ENCODE peak calls at places on chromosomes 3 and 15, in nine cellular contexts. F, L, K, W, M, T, U, G and C are unnamed samples.

GRCh38 chr3:171661484-171661883 is 148.8 kb downstream of the PLD1 start:
- DNase-seq in F (no peak), L (no peak), K (no peak), W (no peak), M (no peak), T (no peak), U (no peak), G (no peak), C (no peak)

GRCh38 chr15:92864127-92864814 is 35.9 kb upstream of the CHD2 start:
- DNase-seq in F (no peak), L (no peak), K (no peak), W (no peak), M (no peak), T (no peak), U (no peak), G (no peak), C (no peak)

GRCh38 chr3:11499144-11499543 is 144.6 kb downstream of the VGLL4 start:
- DNase-seq in F (no peak), L (no peak), K (peak; percentile 94), W (no peak), M (no peak), T (peak; percentile 91), U (no peak), G (no peak), C (peak; percentile 21)

GRCh38 chr3:52001443-52001974 is 5.8 kb upstream of the RPL29 start:
- DNase-seq in F (peak; percentile 85), L (peak; percentile 78), K (peak; percentile 61), W (peak; percentile 80), M (peak; percentile 89), T (peak; percentile 59), U (peak; percentile 84), G (peak; percentile 73), C (peak; percentile 70)

GRCh38 chr15:77243716-77244401 is 172.9 kb upstream of the TSPAN3 start:
- DNase-seq in F (no peak), L (no peak), K (no peak), W (no peak), M (no peak), T (no peak), U (no peak), G (no peak), C (no peak)

GRCh38 chr15:89203705-89204273 is 17.6 kb downstream of the RLBP1 start:
- DNase-seq in F (no peak), L (no peak), K (no peak), W (no peak), M (no peak), T (no peak), U (no peak), G (no peak), C (no peak)

GRCh38 chr3:20683912-20684311 is 497.9 kb upstream of the SGO1 start:
- DNase-seq in F (peak; percentile 60), L (no peak), K (peak; percentile 71), W (no peak), M (no peak), T (no peak), U (no peak), G (no peak), C (no peak)

GRCh38 chr3:124267406-124267805 is 275.5 kb upstream of the ROPN1 start:
- DNase-seq in F (no peak), L (no peak), K (no peak), W (no peak), M (no peak), T (no peak), U (no peak), G (no peak), C (no peak)

GRCh38 chr3:149575213-149575961 is 82.4 kb downstream of the WWTR1 start:
- DNase-seq in F (peak; percentile 74), L (peak; percentile 10), K (peak; percentile 98), W (no peak), M (peak; percentile 75), T (peak; percentile 78), U (no peak), G (peak; percentile 72), C (no peak)

GRCh38 chr15:91853501-91853967 is at the start of gene SLCO3A1:
- DNase-seq in F (peak; percentile 87), L (peak; percentile 47), K (peak; percentile 49), W (peak; percentile 62), M (peak; percentile 87), T (peak; percentile 72), U (peak; percentile 66), G (peak; percentile 85), C (peak; percentile 77)

GRCh38 chr15:61266916-61267315 is 37.8 kb upstream of the RORA start:
- DNase-seq in F (no peak), L (no peak), K (no peak), W (no peak), M (no peak), T (no peak), U (no peak), G (no peak), C (no peak)

GRCh38 chr3:179713643-179714090 is 60.8 kb downstream of the USP13 start:
- DNase-seq in F (no peak), L (no peak), K (peak; percentile 28), W (no peak), M (no peak), T (no peak), U (no peak), G (no peak), C (no peak)